ENCODE peak calls at places on chromosomes 4 and X, in seven cellular contexts. One of them, this sample, is unnamed.

GRCh38 chr4:145679991-145680455 is at the start of gene C4orf51:
- DNase-seq in NCI-H187 treated with DMSO at 0.1 percent for 48 hours: no peak
- DNase-seq in T-helper 9 cell: no peak
- DNase-seq in GM13977: no peak
- DNase-seq in lung: peak; percentile 39
- DNase-seq in HS-5: peak; percentile 2
- DNase-seq in BE2C: no peak
- DNase-seq in this sample: no peak

GRCh38 chrX:154546354-154547244 is at the start of gene G6PD:
- DNase-seq in T-helper 9 cell: peak; percentile 74
- DNase-seq in lung: peak; percentile 73
- DNase-seq in NCI-H187 treated with DMSO at 0.1 percent for 48 hours: no peak
- DNase-seq in HS-5: no peak
- DNase-seq in BE2C: peak; percentile 82
- DNase-seq in GM13977: peak; percentile 95
- DNase-seq in this sample: no peak

GRCh38 chr4:180084561-180084960 is 2158.6 kb upstream of the TENM3 start:
- DNase-seq in HS-5: no peak
- DNase-seq in lung: no peak
- DNase-seq in GM13977: no peak
- DNase-seq in NCI-H187 treated with DMSO at 0.1 percent for 48 hours: no peak
- DNase-seq in BE2C: no peak
- DNase-seq in T-helper 9 cell: no peak
- DNase-seq in this sample: no peak

GRCh38 chr4:77613267-77613666 is 7.6 kb downstream of the CXCL13 start:
- DNase-seq in HS-5: no peak
- DNase-seq in T-helper 9 cell: no peak
- DNase-seq in GM13977: no peak
- DNase-seq in lung: no peak
- DNase-seq in NCI-H187 treated with DMSO at 0.1 percent for 48 hours: no peak
- DNase-seq in BE2C: peak; percentile 18
- DNase-seq in this sample: no peak

GRCh38 chr4:107050525-107051135 is 14.5 kb upstream of the DKK2 start:
- DNase-seq in BE2C: no peak
- DNase-seq in GM13977: no peak
- DNase-seq in HS-5: no peak
- DNase-seq in NCI-H187 treated with DMSO at 0.1 percent for 48 hours: no peak
- DNase-seq in T-helper 9 cell: no peak
- DNase-seq in lung: no peak
- DNase-seq in this sample: no peak

GRCh38 chr4:8618961-8619720 is 26.6 kb downstream of the CPZ start:
- DNase-seq in lung: no peak
- DNase-seq in HS-5: no peak
- DNase-seq in T-helper 9 cell: no peak
- DNase-seq in GM13977: no peak
- DNase-seq in NCI-H187 treated with DMSO at 0.1 percent for 48 hours: no peak
- DNase-seq in BE2C: no peak
- DNase-seq in this sample: no peak

GRCh38 chrX:153922286-153922573 is 3.8 kb downstream of the ARHGAP4 start:
- DNase-seq in BE2C: no peak
- DNase-seq in lung: no peak
- DNase-seq in HS-5: no peak
- DNase-seq in NCI-H187 treated with DMSO at 0.1 percent for 48 hours: no peak
- DNase-seq in GM13977: no peak
- DNase-seq in T-helper 9 cell: no peak
- DNase-seq in this sample: no peak

GRCh38 chr4:143382539-143382938 is 45.9 kb downstream of the GAB1 start:
- DNase-seq in lung: no peak
- DNase-seq in NCI-H187 treated with DMSO at 0.1 percent for 48 hours: no peak
- DNase-seq in HS-5: no peak
- DNase-seq in GM13977: no peak
- DNase-seq in BE2C: no peak
- DNase-seq in T-helper 9 cell: no peak
- DNase-seq in this sample: no peak

GRCh38 chrX:134821370-134821769 is 163.1 kb upstream of the PLAC1 start:
- DNase-seq in HS-5: peak; percentile 55
- DNase-seq in NCI-H187 treated with DMSO at 0.1 percent for 48 hours: no peak
- DNase-seq in GM13977: no peak
- DNase-seq in BE2C: no peak
- DNase-seq in T-helper 9 cell: no peak
- DNase-seq in lung: no peak
- DNase-seq in this sample: peak; percentile 4

GRCh38 chrX:45846328-45846727 is 645.7 kb upstream of the DIPK2B start:
- DNase-seq in HS-5: no peak
- DNase-seq in lung: no peak
- DNase-seq in NCI-H187 treated with DMSO at 0.1 percent for 48 hours: no peak
- DNase-seq in GM13977: no peak
- DNase-seq in T-helper 9 cell: no peak
- DNase-seq in BE2C: no peak
- DNase-seq in this sample: no peak

GRCh38 chrX:5586726-5587125 is 641.9 kb downstream of the NLGN4X start:
- DNase-seq in HS-5: no peak
- DNase-seq in NCI-H187 treated with DMSO at 0.1 percent for 48 hours: no peak
- DNase-seq in T-helper 9 cell: no peak
- DNase-seq in GM13977: no peak
- DNase-seq in lung: no peak
- DNase-seq in BE2C: no peak
- DNase-seq in this sample: no peak

GRCh38 chr4:96736352-96736889 is 896.5 kb downstream of the PDHA2 start:
- DNase-seq in BE2C: no peak
- DNase-seq in T-helper 9 cell: no peak
- DNase-seq in GM13977: no peak
- DNase-seq in HS-5: peak; percentile 58
- DNase-seq in lung: no peak
- DNase-seq in NCI-H187 treated with DMSO at 0.1 percent for 48 hours: no peak
- DNase-seq in this sample: no peak

GRCh38 chrX:17944833-17945497 is 83.9 kb upstream of the RAI2 start:
- DNase-seq in BE2C: peak; percentile 25
- DNase-seq in HS-5: no peak
- DNase-seq in GM13977: peak; percentile 14
- DNase-seq in lung: no peak
- DNase-seq in NCI-H187 treated with DMSO at 0.1 percent for 48 hours: no peak
- DNase-seq in T-helper 9 cell: no peak
- DNase-seq in this sample: no peak

GRCh38 chr4:124993838-124994237 is 281.3 kb upstream of the ANKRD50 start:
- DNase-seq in HS-5: no peak
- DNase-seq in GM13977: no peak
- DNase-seq in lung: no peak
- DNase-seq in NCI-H187 treated with DMSO at 0.1 percent for 48 hours: no peak
- DNase-seq in T-helper 9 cell: no peak
- DNase-seq in BE2C: no peak
- DNase-seq in this sample: no peak

GRCh38 chr4:62415256-62415655 is 1215.1 kb downstream of the ADGRL3 start:
- DNase-seq in T-helper 9 cell: no peak
- DNase-seq in HS-5: no peak
- DNase-seq in NCI-H187 treated with DMSO at 0.1 percent for 48 hours: no peak
- DNase-seq in lung: no peak
- DNase-seq in BE2C: no peak
- DNase-seq in GM13977: no peak
- DNase-seq in this sample: no peak

This sample was measured in head of caudate nucleus.